ENCODE peak calls at places on chromosomes 6 and 20, in eight cellular contexts. One of them, this sample, is unnamed.
A peak's percentile ranks its signal among the peaks of the same experiment; 100 is the strongest.

GRCh38 chr20:59151391-59151790 is 12.2 kb upstream of the ZNF831 start:
- DNase-seq in GM23338: no peak
- DNase-seq in activated naive CD4-positive, alpha-beta T cell: no peak
- DNase-seq in fibroblast of gingiva: no peak
- DNase-seq in stimulated activated naive CD4-positive, alpha-beta T cell: no peak
- DNase-seq in iPS-NIHi11: no peak
- DNase-seq in Karpas-422: no peak
- DNase-seq in AG09309: no peak
- DNase-seq in this sample: no peak

GRCh38 chr6:127031511-127031910 is 87.0 kb upstream of the RSPO3 start:
- DNase-seq in activated naive CD4-positive, alpha-beta T cell: no peak
- DNase-seq in Karpas-422: no peak
- DNase-seq in fibroblast of gingiva: peak; percentile 53
- DNase-seq in iPS-NIHi11: no peak
- DNase-seq in GM23338: no peak
- DNase-seq in AG09309: no peak
- DNase-seq in stimulated activated naive CD4-positive, alpha-beta T cell: no peak
- DNase-seq in this sample: no peak

GRCh38 chr20:6381887-6382286 is 259.1 kb upstream of the FERMT1 start:
- DNase-seq in GM23338: peak; percentile 79
- DNase-seq in activated naive CD4-positive, alpha-beta T cell: no peak
- DNase-seq in iPS-NIHi11: peak; percentile 37
- DNase-seq in Karpas-422: no peak
- DNase-seq in stimulated activated naive CD4-positive, alpha-beta T cell: no peak
- DNase-seq in fibroblast of gingiva: no peak
- DNase-seq in AG09309: no peak
- DNase-seq in this sample: no peak

GRCh38 chr6:160221423-160221822 is 37.2 kb downstream of the SLC22A2 start:
- DNase-seq in AG09309: no peak
- DNase-seq in Karpas-422: peak; percentile 76
- DNase-seq in iPS-NIHi11: no peak
- DNase-seq in activated naive CD4-positive, alpha-beta T cell: no peak
- DNase-seq in stimulated activated naive CD4-positive, alpha-beta T cell: no peak
- DNase-seq in GM23338: peak; percentile 75
- DNase-seq in fibroblast of gingiva: no peak
- DNase-seq in this sample: no peak

GRCh38 chr20:48949304-48950170 is 28.0 kb downstream of the ARFGEF2 start:
- DNase-seq in AG09309: no peak
- DNase-seq in activated naive CD4-positive, alpha-beta T cell: no peak
- DNase-seq in stimulated activated naive CD4-positive, alpha-beta T cell: no peak
- DNase-seq in GM23338: peak; percentile 43
- DNase-seq in Karpas-422: no peak
- DNase-seq in iPS-NIHi11: peak; percentile 42
- DNase-seq in fibroblast of gingiva: no peak
- DNase-seq in this sample: no peak

GRCh38 chr6:90294989-90295853 is 1.4 kb downstream of the BACH2 start:
- DNase-seq in iPS-NIHi11: peak; percentile 28
- DNase-seq in Karpas-422: no peak
- DNase-seq in GM23338: peak; percentile 48
- DNase-seq in AG09309: no peak
- DNase-seq in fibroblast of gingiva: no peak
- DNase-seq in stimulated activated naive CD4-positive, alpha-beta T cell: peak; percentile 86
- DNase-seq in activated naive CD4-positive, alpha-beta T cell: peak; percentile 54
- DNase-seq in this sample: peak; percentile 64

GRCh38 chr20:35307666-35308653 is 15.7 kb upstream of the FAM83C start:
- DNase-seq in fibroblast of gingiva: peak; percentile 91
- DNase-seq in activated naive CD4-positive, alpha-beta T cell: no peak
- DNase-seq in GM23338: no peak
- DNase-seq in iPS-NIHi11: no peak
- DNase-seq in Karpas-422: no peak
- DNase-seq in stimulated activated naive CD4-positive, alpha-beta T cell: no peak
- DNase-seq in AG09309: peak; percentile 64
- DNase-seq in this sample: no peak

GRCh38 chr6:27545271-27546046 is 72.6 kb upstream of the ZNF184 start:
- DNase-seq in iPS-NIHi11: peak; percentile 46
- DNase-seq in stimulated activated naive CD4-positive, alpha-beta T cell: no peak
- DNase-seq in activated naive CD4-positive, alpha-beta T cell: no peak
- DNase-seq in AG09309: no peak
- DNase-seq in GM23338: peak; percentile 83
- DNase-seq in Karpas-422: no peak
- DNase-seq in fibroblast of gingiva: peak; percentile 60
- DNase-seq in this sample: no peak

GRCh38 chr20:62921119-62921687 is 5.1 kb downstream of the DIDO1 start:
- DNase-seq in Karpas-422: peak; percentile 70
- DNase-seq in fibroblast of gingiva: peak; percentile 29
- DNase-seq in activated naive CD4-positive, alpha-beta T cell: no peak
- DNase-seq in iPS-NIHi11: peak; percentile 50
- DNase-seq in GM23338: peak; percentile 90
- DNase-seq in AG09309: no peak
- DNase-seq in stimulated activated naive CD4-positive, alpha-beta T cell: peak; percentile 59
- DNase-seq in this sample: peak; percentile 51

GRCh38 chr6:1940381-1940780 is 305.0 kb downstream of the GMDS start:
- DNase-seq in activated naive CD4-positive, alpha-beta T cell: no peak
- DNase-seq in stimulated activated naive CD4-positive, alpha-beta T cell: no peak
- DNase-seq in fibroblast of gingiva: no peak
- DNase-seq in GM23338: no peak
- DNase-seq in AG09309: no peak
- DNase-seq in iPS-NIHi11: peak; percentile 8
- DNase-seq in Karpas-422: no peak
- DNase-seq in this sample: no peak

GRCh38 chr6:132298344-132298949 is 102.8 kb downstream of the MOXD1 start:
- DNase-seq in Karpas-422: peak; percentile 81
- DNase-seq in fibroblast of gingiva: peak; percentile 42
- DNase-seq in GM23338: peak; percentile 84
- DNase-seq in iPS-NIHi11: peak; percentile 27
- DNase-seq in AG09309: peak; percentile 8
- DNase-seq in activated naive CD4-positive, alpha-beta T cell: no peak
- DNase-seq in stimulated activated naive CD4-positive, alpha-beta T cell: peak; percentile 7
- DNase-seq in this sample: no peak

GRCh38 chr6:42197574-42198362 is 3.0 kb upstream of the GUCA1B start:
- DNase-seq in activated naive CD4-positive, alpha-beta T cell: no peak
- DNase-seq in iPS-NIHi11: no peak
- DNase-seq in GM23338: no peak
- DNase-seq in Karpas-422: no peak
- DNase-seq in stimulated activated naive CD4-positive, alpha-beta T cell: no peak
- DNase-seq in AG09309: peak; percentile 66
- DNase-seq in fibroblast of gingiva: peak; percentile 47
- DNase-seq in this sample: no peak

GRCh38 chr6:157089258-157089657 is 234.1 kb downstream of the TMEM242 start:
- DNase-seq in AG09309: peak; percentile 5
- DNase-seq in iPS-NIHi11: peak; percentile 70
- DNase-seq in GM23338: peak; percentile 97
- DNase-seq in fibroblast of gingiva: peak; percentile 61
- DNase-seq in Karpas-422: no peak
- DNase-seq in stimulated activated naive CD4-positive, alpha-beta T cell: no peak
- DNase-seq in activated naive CD4-positive, alpha-beta T cell: no peak
- DNase-seq in this sample: no peak

GRCh38 chr6:27280540-27281000 is 31.5 kb downstream of the POM121L2 start:
- DNase-seq in fibroblast of gingiva: no peak
- DNase-seq in AG09309: no peak
- DNase-seq in GM23338: peak; percentile 65
- DNase-seq in activated naive CD4-positive, alpha-beta T cell: no peak
- DNase-seq in stimulated activated naive CD4-positive, alpha-beta T cell: no peak
- DNase-seq in iPS-NIHi11: no peak
- DNase-seq in Karpas-422: no peak
- DNase-seq in this sample: no peak

GRCh38 chr6:160070427-160070826 is 51.2 kb upstream of the SLC22A1 start:
- DNase-seq in activated naive CD4-positive, alpha-beta T cell: no peak
- DNase-seq in fibroblast of gingiva: no peak
- DNase-seq in stimulated activated naive CD4-positive, alpha-beta T cell: no peak
- DNase-seq in GM23338: no peak
- DNase-seq in iPS-NIHi11: no peak
- DNase-seq in Karpas-422: no peak
- DNase-seq in AG09309: no peak
- DNase-seq in this sample: no peak

GRCh38 chr6:21767891-21768659 is 174.5 kb downstream of the SOX4 start:
- DNase-seq in stimulated activated naive CD4-positive, alpha-beta T cell: no peak
- DNase-seq in AG09309: no peak
- DNase-seq in GM23338: no peak
- DNase-seq in iPS-NIHi11: no peak
- DNase-seq in Karpas-422: no peak
- DNase-seq in fibroblast of gingiva: peak; percentile 26
- DNase-seq in activated naive CD4-positive, alpha-beta T cell: no peak
- DNase-seq in this sample: no peak

GRCh38 chr6:144578385-144579350 is 293.5 kb downstream of the UTRN start:
- DNase-seq in stimulated activated naive CD4-positive, alpha-beta T cell: no peak
- DNase-seq in GM23338: no peak
- DNase-seq in activated naive CD4-positive, alpha-beta T cell: no peak
- DNase-seq in Karpas-422: no peak
- DNase-seq in iPS-NIHi11: no peak
- DNase-seq in fibroblast of gingiva: peak; percentile 43
- DNase-seq in AG09309: no peak
- DNase-seq in this sample: no peak

GRCh38 chr20:37841991-37842390 is 60.9 kb upstream of the VSTM2L start:
- DNase-seq in activated naive CD4-positive, alpha-beta T cell: no peak
- DNase-seq in GM23338: peak; percentile 35
- DNase-seq in Karpas-422: no peak
- DNase-seq in stimulated activated naive CD4-positive, alpha-beta T cell: no peak
- DNase-seq in iPS-NIHi11: no peak
- DNase-seq in AG09309: no peak
- DNase-seq in fibroblast of gingiva: no peak
- DNase-seq in this sample: no peak

GRCh38 chr6:163955131-163955530 is 540.6 kb downstream of the QKI start:
- DNase-seq in iPS-NIHi11: no peak
- DNase-seq in activated naive CD4-positive, alpha-beta T cell: no peak
- DNase-seq in AG09309: peak; percentile 41
- DNase-seq in GM23338: no peak
- DNase-seq in fibroblast of gingiva: no peak
- DNase-seq in stimulated activated naive CD4-positive, alpha-beta T cell: no peak
- DNase-seq in Karpas-422: no peak
- DNase-seq in this sample: no peak

GRCh38 chr20:25197173-25197869 is 1.8 kb downstream of the ENTPD6 start:
- DNase-seq in Karpas-422: peak; percentile 60
- DNase-seq in fibroblast of gingiva: no peak
- DNase-seq in activated naive CD4-positive, alpha-beta T cell: no peak
- DNase-seq in iPS-NIHi11: no peak
- DNase-seq in stimulated activated naive CD4-positive, alpha-beta T cell: peak; percentile 29
- DNase-seq in AG09309: no peak
- DNase-seq in GM23338: peak; percentile 27
- DNase-seq in this sample: no peak

GRCh38 chr6:34447915-34448314 is 18.0 kb upstream of the PACSIN1 start:
- DNase-seq in Karpas-422: peak; percentile 69
- DNase-seq in iPS-NIHi11: peak; percentile 74
- DNase-seq in activated naive CD4-positive, alpha-beta T cell: no peak
- DNase-seq in stimulated activated naive CD4-positive, alpha-beta T cell: no peak
- DNase-seq in AG09309: no peak
- DNase-seq in GM23338: peak; percentile 63
- DNase-seq in fibroblast of gingiva: no peak
- DNase-seq in this sample: no peak

GRCh38 chr20:36628076-36628475 is 17.9 kb downstream of the SLA2 start:
- DNase-seq in activated naive CD4-positive, alpha-beta T cell: no peak
- DNase-seq in GM23338: no peak
- DNase-seq in iPS-NIHi11: no peak
- DNase-seq in stimulated activated naive CD4-positive, alpha-beta T cell: no peak
- DNase-seq in Karpas-422: no peak
- DNase-seq in AG09309: no peak
- DNase-seq in fibroblast of gingiva: no peak
- DNase-seq in this sample: no peak

GRCh38 chr6:38773338-38773737 is 58.2 kb downstream of the DNAH8 start:
- DNase-seq in iPS-NIHi11: peak; percentile 85
- DNase-seq in GM23338: peak; percentile 87
- DNase-seq in activated naive CD4-positive, alpha-beta T cell: no peak
- DNase-seq in fibroblast of gingiva: no peak
- DNase-seq in Karpas-422: peak; percentile 75
- DNase-seq in AG09309: no peak
- DNase-seq in stimulated activated naive CD4-positive, alpha-beta T cell: no peak
- DNase-seq in this sample: no peak

This sample was measured in naive thymus-derived CD4-positive, alpha-beta T cell.